ENCODE peak calls at places on chromosomes 5 and 9, in seven cellular contexts. C, X, F, R, T, L and K are unnamed samples.

GRCh38 chr5:53001541-53001940 is 12.4 kb downstream of the ITGA2 start:
- DNase-seq in L (no peak), C (no peak), R (no peak), F (no peak), X (no peak), T (no peak), K (no peak)

GRCh38 chr5:113204525-113205161 is 228.0 kb downstream of the DCP2 start:
- DNase-seq in X (peak; percentile 64), C (peak; percentile 81), R (no peak), F (peak; percentile 64), T (no peak), L (no peak), K (no peak)

GRCh38 chr5:138503487-138504270 is 38.4 kb downstream of the EGR1 start:
- DNase-seq in T (peak; percentile 76), F (peak; percentile 44), C (no peak), L (peak; percentile 38), X (peak; percentile 75), R (peak; percentile 44), K (peak; percentile 83)

GRCh38 chr5:168085321-168086040 is 206.0 kb upstream of the WWC1 start:
- DNase-seq in X (no peak), L (no peak), F (peak; percentile 16), R (no peak), T (no peak), C (no peak), K (no peak)

GRCh38 chr5:69295088-69295754 is 37.4 kb downstream of the CCDC125 start:
- DNase-seq in F (no peak), C (no peak), T (no peak), R (no peak), L (no peak), X (peak; percentile 76), K (no peak)

GRCh38 chr9:83596899-83597504 is 25.9 kb upstream of the IDNK start:
- DNase-seq in F (no peak), X (no peak), L (peak; percentile 76), C (no peak), T (peak; percentile 54), R (no peak), K (peak; percentile 64)

GRCh38 chr5:74895906-74896305 is 29.7 kb upstream of the FAM169A start:
- DNase-seq in C (peak; percentile 29), T (no peak), F (no peak), X (peak; percentile 59), L (peak; percentile 96), R (peak; percentile 75), K (no peak)

GRCh38 chr9:75067894-75068293 is 20.1 kb downstream of the NMRK1 start:
- DNase-seq in F (no peak), R (no peak), X (no peak), C (no peak), T (no peak), L (no peak), K (no peak)

GRCh38 chr5:1893754-1894153 is 11.0 kb upstream of the IRX4 start:
- DNase-seq in X (no peak), T (no peak), C (no peak), F (no peak), L (no peak), R (no peak), K (no peak)

GRCh38 chr5:121968910-121969607 is 7.3 kb downstream of the SRFBP1 start:
- DNase-seq in X (peak; percentile 100), R (no peak), F (no peak), T (no peak), L (no peak), C (no peak), K (no peak)

GRCh38 chr5:138448481-138449398 is 9.9 kb downstream of the REEP2 start:
- DNase-seq in L (no peak), R (no peak), C (no peak), F (no peak), X (peak; percentile 36), T (no peak), K (no peak)

GRCh38 chr5:125408582-125409069 is 662.2 kb upstream of the ZNF608 start:
- DNase-seq in T (no peak), F (peak; percentile 47), R (no peak), X (peak; percentile 88), L (no peak), C (peak; percentile 24), K (no peak)

GRCh38 chr9:120538339-120538738 is 41.6 kb downstream of the CDK5RAP2 start:
- DNase-seq in C (no peak), R (no peak), L (no peak), X (peak; percentile 13), F (no peak), T (no peak), K (no peak)

GRCh38 chr5:140114341-140115185 is 654 bp downstream of the PURA start:
- DNase-seq in X (peak; percentile 55), C (peak; percentile 40), R (peak; percentile 70), F (peak; percentile 47), L (peak; percentile 78), T (peak; percentile 77), K (peak; percentile 82)
- TF ChIP-seq POLR2A in X (no peak), C (no peak), R (no peak), F (no peak), L (no peak), T (peak; percentile 32), K (peak; percentile 66)

GRCh38 chr9:88388886-88389617 is 808 bp downstream of the SPIN1 start:
- DNase-seq in X (peak; percentile 76), L (peak; percentile 73), R (peak; percentile 38), C (peak; percentile 28), F (peak; percentile 52), T (peak; percentile 77), K (peak; percentile 77)
- TF ChIP-seq POLR2A in X (no peak), L (no peak), R (no peak), C (no peak), F (no peak), T (no peak), K (no peak)

DNA sequence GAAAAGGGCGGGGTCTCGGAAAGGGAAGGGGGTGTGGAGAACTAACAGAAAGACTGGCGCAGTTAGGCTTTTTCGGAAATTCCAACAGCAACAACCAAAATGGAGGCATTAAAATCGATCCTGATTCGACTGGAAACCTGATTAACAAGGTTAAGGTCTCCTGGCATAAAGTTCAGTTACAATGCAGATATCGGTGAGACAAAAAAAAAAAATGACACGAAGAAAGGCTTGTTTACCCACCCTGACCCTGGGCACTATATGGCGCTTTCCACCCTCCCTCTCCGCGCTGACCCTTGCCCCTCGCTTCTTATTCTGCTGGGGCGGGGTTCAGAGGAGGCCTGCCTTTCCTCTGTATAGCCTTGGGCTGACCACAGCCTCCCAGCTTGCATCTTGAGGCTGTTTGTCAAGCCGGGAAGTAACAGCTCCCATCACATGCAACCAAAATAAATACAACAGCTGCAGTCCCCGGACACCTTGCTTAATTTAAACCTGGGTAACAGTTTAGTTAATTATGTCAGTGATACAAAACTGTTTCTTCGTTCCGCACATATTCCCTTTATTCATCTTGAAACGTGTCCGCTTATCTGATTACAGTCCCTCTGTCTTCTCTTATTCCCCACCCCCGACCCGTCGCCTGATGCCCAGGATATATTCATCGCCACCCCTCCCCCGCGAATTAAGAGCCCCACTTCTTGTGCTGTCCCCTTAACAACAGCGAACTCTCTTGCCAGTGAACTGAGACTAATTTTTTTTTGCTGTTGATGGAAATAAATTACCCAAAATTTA is 808 bp upstream of the PJA2 start:
- DNase-seq in X (peak; percentile 75), C (peak; percentile 75), R (peak; percentile 76), F (peak; percentile 85), T (peak; percentile 87), L (peak; percentile 84), K (peak; percentile 85)
- TF ChIP-seq POLR2A in X (peak; percentile 52), C (peak; percentile 24), R (no peak), F (peak; percentile 71), T (peak; percentile 66), L (peak; percentile 48), K (peak; percentile 84)

DNA sequence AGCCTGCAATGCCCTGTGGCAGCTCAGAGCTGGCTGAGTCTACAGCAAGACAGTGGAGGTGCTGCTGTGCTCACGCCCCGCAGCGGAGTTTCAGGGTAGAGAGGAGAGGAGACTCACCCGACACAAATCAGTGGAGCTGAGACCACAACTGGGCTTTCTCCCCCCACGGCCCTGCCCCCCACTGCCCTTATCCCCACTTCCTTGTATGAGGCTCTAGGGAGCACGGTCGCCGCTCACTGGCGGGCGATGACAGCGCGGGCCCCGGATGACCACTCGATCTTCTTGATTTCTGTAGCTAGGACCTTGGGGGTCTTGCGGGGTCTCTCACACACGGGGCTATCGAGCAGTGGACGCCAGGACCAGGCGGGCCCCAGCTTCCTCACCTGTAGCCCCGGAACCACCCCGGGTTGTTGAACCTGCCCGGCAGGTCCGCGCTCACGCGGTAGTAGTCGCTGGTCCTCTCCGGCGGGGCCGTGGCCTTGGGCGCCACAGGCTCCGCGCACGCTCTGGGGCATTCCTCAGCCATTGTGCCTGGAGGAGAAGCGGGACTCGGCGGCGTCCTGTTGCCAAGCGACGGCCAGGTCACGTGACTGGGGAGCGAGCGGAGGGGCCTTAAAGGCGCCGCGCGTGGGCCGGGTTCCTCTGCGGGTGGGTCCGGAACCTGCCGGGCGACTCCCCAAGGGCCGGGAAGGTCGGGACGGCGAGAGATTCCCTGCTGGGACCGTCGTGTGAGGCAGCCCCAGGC is 984 bp upstream of the MRPS2 start:
- DNase-seq in L (peak; percentile 97), X (peak; percentile 84), T (peak; percentile 73), F (peak; percentile 94), C (peak; percentile 90), R (peak; percentile 96), K (peak; percentile 84)
- TF ChIP-seq POLR2A in L (no peak), X (no peak), T (no peak), F (no peak), C (no peak), R (no peak), K (no peak)

GRCh38 chr9:94827584-94828304 is 101.2 kb downstream of the AOPEP start:
- DNase-seq in C (no peak), R (no peak), L (peak; percentile 34), X (peak; percentile 52), F (peak; percentile 66), T (no peak), K (no peak)
- TF ChIP-seq POLR2A in C (no peak), R (no peak), L (no peak), X (no peak), F (no peak), T (no peak), K (no peak)

GRCh38 chr5:68011801-68012200 is 203.8 kb upstream of the PIK3R1 start:
- DNase-seq in L (no peak), R (no peak), F (no peak), X (no peak), T (no peak), C (no peak), K (no peak)

GRCh38 chr5:68011259-68011760 is 204.2 kb upstream of the PIK3R1 start:
- DNase-seq in R (no peak), L (no peak), C (no peak), T (no peak), X (no peak), F (no peak), K (no peak)

GRCh38 chr5:68012429-68012828 is 203.1 kb upstream of the PIK3R1 start:
- DNase-seq in L (no peak), F (no peak), X (peak; percentile 4), R (no peak), C (no peak), T (no peak), K (no peak)

GRCh38 chr5:68010740-68011139 is 204.8 kb upstream of the PIK3R1 start:
- DNase-seq in F (no peak), L (no peak), R (no peak), C (no peak), T (peak; percentile 5), X (no peak), K (no peak)

DNA sequence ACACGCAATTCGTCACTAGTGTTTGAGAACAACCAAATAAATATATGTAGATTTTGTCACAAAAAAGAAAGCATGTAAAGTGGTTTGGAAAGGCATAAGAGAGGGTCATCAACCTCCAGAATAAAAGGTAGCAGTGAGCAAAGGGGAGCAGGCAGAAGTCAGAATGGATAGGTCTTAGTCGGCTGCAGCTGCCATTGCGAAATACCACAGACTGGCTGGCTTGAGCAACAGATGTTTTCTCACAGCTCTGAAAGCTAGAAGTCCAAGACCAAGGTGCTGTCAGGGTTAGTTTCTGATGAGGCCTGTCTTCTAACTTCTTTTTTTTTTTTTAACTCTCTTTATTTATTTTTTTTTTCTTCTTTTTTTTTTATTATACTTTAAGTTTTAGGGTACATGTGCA is 208.1 kb upstream of the PIK3R1 start:
- DNase-seq in F (peak; percentile 50), L (no peak), T (peak; percentile 84), X (peak; percentile 78), C (peak; percentile 53), R (no peak), K (no peak)
- TF ChIP-seq POLR2A in F (no peak), L (no peak), T (no peak), X (no peak), C (no peak), R (no peak), K (no peak)